ENCODE peak calls at places on chromosome 6, in seven cellular contexts. Z, Y, E, R, J, X and B are unnamed samples.

GRCh38 chr6:34177181-34177591 is 31.3 kb upstream of the GRM4 start:
- DNase-seq in E (no peak), R (no peak), X (no peak), Y (no peak), Z (no peak), J (no peak), B (no peak)

GRCh38 chr6:148629197-148629909 is 117.5 kb upstream of the UST start:
- DNase-seq in E (no peak), J (no peak), Z (no peak), Y (peak), X (no peak), R (no peak), B (no peak)

GRCh38 chr6:119856136-119856535 is 506.6 kb upstream of the MAN1A1 start:
- DNase-seq in X (no peak), J (no peak), Y (no peak), Z (no peak), E (peak), R (no peak), B (no peak)

GRCh38 chr6:119349041-119349340 is 570 bp downstream of the MAN1A1 start:
- DNase-seq in J (no peak), R (no peak), Z (no peak), E (no peak), Y (no peak), X (no peak), B (no peak)

GRCh38 chr6:68189217-68189616 is 445.9 kb upstream of the ADGRB3 start:
- DNase-seq in X (no peak), Y (no peak), R (no peak), Z (no peak), E (no peak), J (no peak), B (no peak)

GRCh38 chr6:3837781-3838180 is 11.4 kb upstream of the FAM50B start:
- DNase-seq in Z (no peak), J (no peak), X (no peak), E (no peak), R (no peak), Y (no peak), B (no peak)

GRCh38 chr6:130600880-130601341 is 226.3 kb upstream of the SMLR1 start:
- DNase-seq in E (no peak), Z (no peak), X (no peak), R (no peak), Y (peak), J (no peak), B (no peak)

GRCh38 chr6:111758608-111759293 is 114.5 kb downstream of the FYN start:
- DNase-seq in J (no peak), E (no peak), X (no peak), Z (no peak), R (no peak), Y (no peak), B (no peak)

GRCh38 chr6:27667016-27667415 is 194.1 kb upstream of the ZNF184 start:
- DNase-seq in X (no peak), R (no peak), Z (no peak), E (no peak), Y (no peak), J (no peak), B (no peak)

GRCh38 chr6:15608406-15608805 is 54.4 kb downstream of the DTNBP1 start:
- DNase-seq in Z (no peak), R (no peak), J (no peak), X (peak), Y (no peak), E (no peak), B (no peak)

GRCh38 chr6:42354707-42355106 is 97.0 kb downstream of the TRERF1 start:
- DNase-seq in X (no peak), Z (no peak), R (no peak), Y (no peak), J (no peak), E (no peak), B (no peak)

GRCh38 chr6:140289186-140289585 is 914.7 kb upstream of the CITED2 start:
- DNase-seq in Z (no peak), J (no peak), R (no peak), E (no peak), Y (no peak), X (no peak), B (no peak)

GRCh38 chr6:26556263-26557070 is 18.3 kb downstream of the HMGN4 start:
- DNase-seq in X (peak), R (peak), J (no peak), E (no peak), Z (no peak), Y (peak), B (no peak)

GRCh38 chr6:3892613-3893012 is 43.4 kb downstream of the FAM50B start:
- DNase-seq in R (no peak), J (no peak), X (no peak), Y (no peak), E (no peak), Z (no peak), B (no peak)

GRCh38 chr6:111615916-111616612 is 10.4 kb upstream of the TRAF3IP2 start:
- DNase-seq in Y (no peak), X (no peak), J (no peak), E (no peak), Z (peak), R (no peak), B (no peak)

GRCh38 chr6:97864366-97864765 is 581.4 kb upstream of the MMS22L start:
- DNase-seq in J (no peak), E (no peak), Z (no peak), X (no peak), R (no peak), Y (no peak), B (no peak)

GRCh38 chr6:160293844-160294243 is 35.2 kb upstream of the SLC22A2 start:
- DNase-seq in Y (peak), Z (peak), R (no peak), X (no peak), J (no peak), E (no peak), B (peak)

GRCh38 chr6:3913077-3913957 is 64.1 kb downstream of the FAM50B start:
- DNase-seq in Y (no peak), E (no peak), J (peak), R (peak), Z (peak), X (peak), B (peak)

GRCh38 chr6:4352731-4353130 is 217.4 kb upstream of the ECI2 start:
- DNase-seq in Y (no peak), X (no peak), E (no peak), J (no peak), Z (no peak), R (no peak), B (no peak)

GRCh38 chr6:168616807-168617756 is 176.1 kb downstream of the SMOC2 start:
- DNase-seq in Y (peak), E (no peak), R (no peak), J (peak), X (no peak), Z (peak), B (no peak)

GRCh38 chr6:165245287-165245686 is 64.1 kb downstream of the C6orf118 start:
- DNase-seq in R (no peak), E (no peak), J (no peak), Y (peak), X (no peak), Z (no peak), B (no peak)

GRCh38 chr6:87755697-87756671 is 54.0 kb upstream of the AKIRIN2 start:
- DNase-seq in Z (no peak), R (peak), X (no peak), E (no peak), J (no peak), Y (no peak), B (no peak)

GRCh38 chr6:130625825-130626500 is 201.2 kb upstream of the SMLR1 start:
- DNase-seq in Y (peak), X (peak), R (no peak), J (no peak), Z (no peak), E (peak), B (no peak)

GRCh38 chr6:35092362-35093117 is 48.6 kb downstream of the TCP11 start:
- DNase-seq in E (no peak), J (peak), Y (no peak), R (no peak), Z (peak), X (no peak), B (no peak)

GRCh38 chr6:76682842-76683241 is 610.4 kb upstream of the IMPG1 start:
- DNase-seq in Z (no peak), R (peak), J (no peak), E (no peak), Y (peak), X (peak), B (no peak)

GRCh38 chr6:156793224-156793623 is 16.0 kb downstream of the ARID1B start:
- DNase-seq in Y (no peak), Z (no peak), R (no peak), X (no peak), E (no peak), J (no peak), B (no peak)

GRCh38 chr6:131937703-131938631 is 13.2 kb downstream of the CCN2 start:
- DNase-seq in Z (no peak), X (no peak), E (no peak), J (no peak), R (no peak), Y (no peak), B (no peak)

GRCh38 chr6:1291381-1291780 is 20.5 kb upstream of the FOXQ1 start:
- DNase-seq in X (no peak), Y (no peak), J (no peak), Z (no peak), R (no peak), E (no peak), B (no peak)

GRCh38 chr6:1290805-1291204 is 21.1 kb upstream of the FOXQ1 start:
- DNase-seq in Y (no peak), Z (no peak), J (no peak), X (no peak), R (no peak), E (no peak), B (peak)

GRCh38 chr6:1283486-1283885 is 28.4 kb upstream of the FOXQ1 start:
- DNase-seq in Z (no peak), X (no peak), E (no peak), Y (no peak), R (no peak), J (no peak), B (no peak)

GRCh38 chr6:1285589-1286340 is 26.1 kb upstream of the FOXQ1 start:
- DNase-seq in R (no peak), J (no peak), E (no peak), Z (no peak), X (no peak), Y (peak), B (no peak)

GRCh38 chr6:1286972-1287600 is 24.8 kb upstream of the FOXQ1 start:
- DNase-seq in X (peak), J (no peak), Y (no peak), R (no peak), E (no peak), Z (peak), B (no peak)
- TF ChIP-seq POLR2AphosphoS5 in X (no peak), J (no peak), Y (no peak), R (no peak), E (no peak), Z (peak), B (peak)

DNA sequence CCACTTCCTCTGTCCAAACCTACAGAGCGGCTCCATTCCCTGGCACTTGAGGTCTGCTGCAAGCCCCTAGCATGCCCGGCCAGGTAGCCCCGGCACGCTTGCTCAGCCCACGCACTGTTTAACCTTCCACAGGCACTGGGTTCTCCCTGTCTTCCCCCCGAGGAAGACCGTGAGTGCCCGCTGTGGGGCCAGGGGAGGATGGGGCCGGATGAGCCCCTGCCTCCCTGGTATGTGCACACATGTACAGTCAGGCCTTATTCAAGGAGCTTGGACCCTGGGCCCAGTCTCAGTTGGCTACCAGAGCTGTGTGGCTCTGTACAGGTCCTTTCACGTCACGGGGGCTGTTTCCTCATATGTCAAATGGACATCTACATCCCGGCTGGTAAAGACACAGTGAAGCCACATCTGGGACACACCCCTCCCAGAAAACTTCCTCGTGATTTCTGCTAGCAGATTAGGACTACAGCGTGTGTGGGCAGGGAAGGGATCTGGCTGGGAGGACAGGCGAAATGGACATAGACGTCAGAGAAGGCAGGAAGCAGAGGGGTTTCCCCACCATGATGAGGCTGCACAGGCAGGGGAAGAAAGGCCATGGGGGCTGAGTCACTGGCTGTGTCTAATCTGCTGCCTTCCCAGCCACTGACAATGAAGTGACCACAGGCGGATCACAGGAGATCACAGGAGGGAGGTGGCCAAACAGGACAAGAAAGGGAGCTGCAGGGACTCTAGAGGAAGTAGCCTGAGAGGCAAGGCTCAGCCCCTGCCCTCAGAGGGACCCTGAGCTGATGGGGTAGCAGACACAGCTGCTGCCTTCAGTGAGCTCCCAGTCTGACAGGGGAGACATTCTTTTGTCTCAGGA is 62.9 kb downstream of the MRPL14 start:
- DNase-seq in R (peak), E (no peak), J (peak), Z (peak), X (no peak), Y (no peak), B (no peak)
- TF ChIP-seq POLR2AphosphoS5 in R (no peak), E (no peak), J (no peak), Z (no peak), X (no peak), Y (no peak), B (no peak)

DNA sequence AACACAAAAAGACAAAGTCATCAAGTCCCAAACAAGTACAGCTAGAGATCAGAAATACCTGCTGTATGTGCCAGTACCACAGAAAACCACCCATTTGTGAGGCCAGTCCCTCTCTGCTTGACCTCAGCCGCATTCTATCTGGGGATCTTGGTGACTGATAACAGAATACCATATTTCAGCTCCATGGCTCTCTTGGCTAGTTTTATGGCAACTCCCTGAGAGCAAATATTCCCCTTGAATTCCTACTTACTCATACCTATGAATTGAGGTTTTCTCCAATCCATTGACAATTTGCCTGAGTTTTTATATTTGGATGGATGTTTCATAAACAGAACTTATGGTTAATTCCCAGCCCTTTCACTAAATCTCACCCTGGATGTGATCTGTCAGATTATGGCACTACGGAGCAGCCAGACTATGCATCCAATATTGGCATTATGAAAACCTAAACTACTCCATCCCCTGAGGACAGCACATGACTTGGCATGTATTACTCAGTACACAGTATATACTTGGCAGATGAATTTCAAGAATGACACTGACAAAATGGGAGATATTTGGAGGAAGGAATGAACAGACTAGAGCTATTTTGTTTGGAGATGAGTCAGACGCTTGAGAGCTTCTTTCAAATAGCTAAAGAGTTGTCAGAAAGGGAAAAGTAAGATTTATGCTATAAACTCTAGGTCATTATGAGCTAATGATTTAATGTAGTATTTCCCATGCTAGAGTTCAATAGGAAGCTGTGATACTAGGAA is 95.7 kb downstream of the PRDM1 start:
- DNase-seq in R (no peak), E (no peak), X (no peak), Y (no peak), Z (no peak), J (no peak), B (no peak)
- TF ChIP-seq POLR2AphosphoS5 in R (no peak), E (no peak), X (no peak), Y (no peak), Z (no peak), J (no peak), B (no peak)

GRCh38 chr6:6932341-6932740 is 175.4 kb upstream of the RREB1 start:
- DNase-seq in R (no peak), Y (no peak), J (no peak), E (no peak), X (no peak), Z (no peak), B (no peak)

GRCh38 chr6:6932968-6933367 is 174.8 kb upstream of the RREB1 start:
- DNase-seq in Z (no peak), J (no peak), R (no peak), Y (no peak), X (no peak), E (no peak), B (no peak)

GRCh38 chr6:6927437-6928361 is 180.1 kb upstream of the RREB1 start:
- DNase-seq in X (no peak), Y (peak), J (no peak), R (peak), Z (no peak), E (no peak), B (no peak)

GRCh38 chr6:6931047-6932025 is 176.4 kb upstream of the RREB1 start:
- DNase-seq in J (no peak), E (no peak), Z (no peak), X (no peak), Y (no peak), R (no peak), B (no peak)

DNA sequence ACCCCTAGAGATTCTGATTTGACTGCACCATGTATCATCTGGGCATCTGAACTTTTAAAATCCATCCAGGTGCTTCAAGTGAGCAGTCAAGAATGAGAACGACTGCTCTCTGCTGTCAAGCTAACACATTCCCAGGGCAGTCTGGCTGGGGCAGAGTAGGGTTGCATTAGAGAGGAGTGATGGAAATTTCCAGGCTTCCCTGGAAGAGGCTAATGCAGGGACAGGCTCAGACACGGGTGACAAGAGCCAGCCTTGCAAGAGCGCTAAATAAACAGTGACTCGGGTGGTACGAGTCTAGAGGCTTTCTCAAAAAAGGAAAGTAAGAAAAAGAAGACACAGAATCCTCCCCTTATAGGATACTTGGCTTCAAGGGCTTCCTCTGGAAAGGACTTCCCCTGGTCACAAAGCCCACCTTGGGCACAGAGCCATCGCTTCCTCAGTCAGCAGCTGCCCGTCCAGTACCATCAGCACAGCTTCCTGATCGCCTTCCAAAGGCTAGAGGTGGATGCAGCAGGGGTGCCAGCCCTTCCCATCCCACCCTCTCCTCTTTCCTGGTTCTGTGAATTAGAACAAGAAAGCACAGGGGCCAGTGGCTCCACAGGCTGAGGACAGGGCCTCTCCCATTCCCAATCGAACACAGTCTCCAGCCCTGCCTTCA is 177.4 kb upstream of the RREB1 start:
- DNase-seq in J (no peak), R (no peak), Y (no peak), Z (no peak), E (no peak), X (no peak), B (no peak)
- TF ChIP-seq POLR2AphosphoS5 in J (no peak), R (no peak), Y (no peak), Z (no peak), E (no peak), X (no peak), B (no peak)

GRCh38 chr6:72175936-72176335 is 289.6 kb downstream of the RIMS1 start:
- DNase-seq in X (no peak), R (no peak), Y (no peak), Z (no peak), E (no peak), J (no peak), B (no peak)
- TF ChIP-seq POLR2AphosphoS5 in X (no peak), R (no peak), Y (no peak), Z (no peak), E (no peak), J (no peak), B (no peak)